ENCODE peak calls at places on chromosome 22, in four cellular contexts. X, L, P and B are unnamed samples.

GRCh38 chr22:37273126-37273845 is 9.0 kb upstream of the CYTH4 start:
- DNase-seq in L (peak), P (no peak), X (no peak), B (peak)

GRCh38 chr22:39956932-39957664 is 3.1 kb upstream of the TMA7B start:
- DNase-seq in L (no peak), P (no peak), X (no peak), B (no peak)

GRCh38 chr22:44667829-44668189 is 34.2 kb upstream of the PRR5 start:
- DNase-seq in L (no peak), X (no peak), P (no peak), B (no peak)

GRCh38 chr22:29901354-29901753 is 18.4 kb downstream of the MTMR3 start:
- DNase-seq in X (no peak), L (no peak), P (no peak), B (peak)

GRCh38 chr22:30887418-30887817 is 81.2 kb downstream of the MORC2 start:
- DNase-seq in P (no peak), X (no peak), L (no peak), B (no peak)

GRCh38 chr22:34975721-34976120 is 90.2 kb upstream of the ISX start:
- DNase-seq in X (no peak), P (no peak), L (no peak), B (no peak)

GRCh38 chr22:19679476-19680099 is 34.7 kb upstream of the SEPTIN5 start:
- DNase-seq in L (no peak), X (no peak), P (peak), B (no peak)

GRCh38 chr22:47495102-47495501 is 732.7 kb downstream of the TBC1D22A start:
- DNase-seq in X (no peak), L (no peak), P (no peak), B (no peak)

GRCh38 chr22:30575859-30576258 is 1.4 kb upstream of the GAL3ST1 start:
- DNase-seq in X (no peak), P (no peak), L (no peak), B (no peak)

GRCh38 chr22:37716708-37717107 is 19.9 kb downstream of the TRIOBP start:
- DNase-seq in X (no peak), P (no peak), L (peak), B (peak)

GRCh38 chr22:48579035-48579914 is 1248.4 kb downstream of the BRD1 start:
- DNase-seq in L (no peak), X (no peak), P (no peak), B (no peak)

GRCh38 chr22:22761606-22761962 is 117.2 kb downstream of the GGTLC2 start:
- DNase-seq in P (no peak), X (peak), L (peak), B (no peak)

GRCh38 chr22:45518580-45518991 is 15.9 kb downstream of the FBLN1 start:
- DNase-seq in X (no peak), P (no peak), L (no peak), B (no peak)

GRCh38 chr22:22210375-22210774 is 34.2 kb upstream of the VPREB1 start:
- DNase-seq in L (peak), X (no peak), P (no peak), B (peak)